ENCODE peak calls at places on chromosomes 13 and 19, in eight cellular contexts. One of them, this sample, is unnamed. For H3K9me3, the result is how much of the 10 kb centered on the place peaks cover.

GRCh38 chr13:46313441-46314257 is 73.4 kb downstream of the RUBCNL start:
- DNase-seq in sigmoid colon: no peak
- DNase-seq in prostate gland: no peak
- DNase-seq in HCT116: no peak
- DNase-seq in GM12878: no peak
- DNase-seq in endothelial cell of umbilical vein: no peak
- DNase-seq in upper lobe of left lung: no peak
- DNase-seq in spleen: no peak
- DNase-seq in this sample: no peak

GRCh38 chr13:106176103-106176502 is 359.4 kb downstream of the EFNB2 start:
- DNase-seq in spleen: no peak
- DNase-seq in prostate gland: no peak
- DNase-seq in upper lobe of left lung: no peak
- DNase-seq in GM12878: no peak
- DNase-seq in HCT116: no peak
- DNase-seq in sigmoid colon: no peak
- DNase-seq in endothelial cell of umbilical vein: no peak
- DNase-seq in this sample: no peak

GRCh38 chr19:47226426-47227346 is 4.3 kb downstream of the BBC3 start:
- DNase-seq in prostate gland: no peak
- DNase-seq in spleen: peak
- DNase-seq in sigmoid colon: peak
- DNase-seq in upper lobe of left lung: peak
- DNase-seq in GM12878: peak
- DNase-seq in HCT116: peak
- DNase-seq in endothelial cell of umbilical vein: peak
- DNase-seq in this sample: peak

GRCh38 chr19:18428837-18429674 is 8.9 kb downstream of the ISYNA1 start:
- DNase-seq in sigmoid colon: peak
- DNase-seq in GM12878: no peak
- DNase-seq in spleen: peak
- DNase-seq in upper lobe of left lung: peak
- DNase-seq in HCT116: no peak
- DNase-seq in prostate gland: no peak
- DNase-seq in endothelial cell of umbilical vein: peak
- DNase-seq in this sample: no peak

GRCh38 chr19:7460562-7460966 is 28.3 kb downstream of the PEX11G start:
- DNase-seq in upper lobe of left lung: no peak
- DNase-seq in GM12878: no peak
- DNase-seq in endothelial cell of umbilical vein: no peak
- DNase-seq in sigmoid colon: no peak
- DNase-seq in spleen: no peak
- DNase-seq in HCT116: no peak
- DNase-seq in prostate gland: no peak
- DNase-seq in this sample: no peak

GRCh38 chr13:30119476-30119875 is 187.9 kb downstream of the KATNAL1 start:
- DNase-seq in HCT116: no peak
- DNase-seq in prostate gland: peak
- DNase-seq in endothelial cell of umbilical vein: no peak
- DNase-seq in upper lobe of left lung: no peak
- DNase-seq in GM12878: no peak
- DNase-seq in sigmoid colon: no peak
- DNase-seq in spleen: no peak
- DNase-seq in this sample: peak

GRCh38 chr19:1220452-1221037 is 15.0 kb downstream of the STK11 start:
- DNase-seq in sigmoid colon: no peak
- DNase-seq in upper lobe of left lung: peak
- DNase-seq in GM12878: no peak
- DNase-seq in prostate gland: no peak
- DNase-seq in endothelial cell of umbilical vein: no peak
- DNase-seq in HCT116: no peak
- DNase-seq in spleen: no peak
- DNase-seq in this sample: no peak

GRCh38 chr13:60134376-60134775 is 29.4 kb downstream of the DIAPH3 start:
- DNase-seq in upper lobe of left lung: no peak
- DNase-seq in GM12878: no peak
- DNase-seq in spleen: no peak
- DNase-seq in endothelial cell of umbilical vein: peak
- DNase-seq in sigmoid colon: no peak
- DNase-seq in prostate gland: no peak
- DNase-seq in HCT116: no peak
- DNase-seq in this sample: no peak

GRCh38 chr13:103539721-103540120 is 473.5 kb upstream of the SLC10A2 start:
- DNase-seq in endothelial cell of umbilical vein: no peak
- DNase-seq in prostate gland: no peak
- DNase-seq in HCT116: no peak
- DNase-seq in sigmoid colon: no peak
- DNase-seq in GM12878: no peak
- DNase-seq in spleen: no peak
- DNase-seq in upper lobe of left lung: no peak
- DNase-seq in this sample: no peak

GRCh38 chr13:103539265-103539664 is 473.0 kb upstream of the SLC10A2 start:
- DNase-seq in upper lobe of left lung: no peak
- DNase-seq in sigmoid colon: no peak
- DNase-seq in prostate gland: no peak
- DNase-seq in endothelial cell of umbilical vein: no peak
- DNase-seq in GM12878: no peak
- DNase-seq in spleen: no peak
- DNase-seq in HCT116: no peak
- DNase-seq in this sample: no peak

GRCh38 chr13:103540394-103540793 is 474.2 kb upstream of the SLC10A2 start:
- DNase-seq in sigmoid colon: no peak
- DNase-seq in HCT116: no peak
- DNase-seq in prostate gland: no peak
- DNase-seq in GM12878: no peak
- DNase-seq in upper lobe of left lung: no peak
- DNase-seq in spleen: no peak
- DNase-seq in endothelial cell of umbilical vein: no peak
- DNase-seq in this sample: no peak

GRCh38 chr13:103542648-103543047 is 476.4 kb upstream of the SLC10A2 start:
- DNase-seq in HCT116: no peak
- DNase-seq in spleen: no peak
- DNase-seq in prostate gland: no peak
- DNase-seq in upper lobe of left lung: no peak
- DNase-seq in GM12878: no peak
- DNase-seq in sigmoid colon: no peak
- DNase-seq in endothelial cell of umbilical vein: no peak
- DNase-seq in this sample: no peak

GRCh38 chr13:103537616-103538015 is 471.4 kb upstream of the SLC10A2 start:
- DNase-seq in spleen: no peak
- DNase-seq in prostate gland: no peak
- DNase-seq in HCT116: no peak
- DNase-seq in GM12878: no peak
- DNase-seq in sigmoid colon: no peak
- DNase-seq in upper lobe of left lung: no peak
- DNase-seq in endothelial cell of umbilical vein: no peak
- DNase-seq in this sample: no peak
- H3K4me3 ChIP-seq in spleen: no peak
- H3K4me3 ChIP-seq in prostate gland: no peak
- H3K4me3 ChIP-seq in HCT116: no peak
- H3K4me3 ChIP-seq in GM12878: no peak
- H3K4me3 ChIP-seq in sigmoid colon: no peak
- H3K4me3 ChIP-seq in upper lobe of left lung: no peak
- H3K4me3 ChIP-seq in endothelial cell of umbilical vein: no peak
- H3K4me3 ChIP-seq in this sample: no peak

GRCh38 chr13:35840991-35841604 is 290.1 kb downstream of the DCLK1 start:
- DNase-seq in prostate gland: no peak
- DNase-seq in upper lobe of left lung: no peak
- DNase-seq in GM12878: no peak
- DNase-seq in sigmoid colon: no peak
- DNase-seq in endothelial cell of umbilical vein: no peak
- DNase-seq in HCT116: no peak
- DNase-seq in spleen: no peak
- DNase-seq in this sample: peak

GRCh38 chr13:35833571-35834305 is 297.4 kb downstream of the DCLK1 start:
- DNase-seq in GM12878: no peak
- DNase-seq in endothelial cell of umbilical vein: no peak
- DNase-seq in sigmoid colon: no peak
- DNase-seq in spleen: no peak
- DNase-seq in upper lobe of left lung: no peak
- DNase-seq in prostate gland: no peak
- DNase-seq in HCT116: no peak
- DNase-seq in this sample: no peak

GRCh38 chr13:35836476-35836875 is 294.7 kb downstream of the DCLK1 start:
- DNase-seq in sigmoid colon: no peak
- DNase-seq in GM12878: no peak
- DNase-seq in endothelial cell of umbilical vein: no peak
- DNase-seq in upper lobe of left lung: no peak
- DNase-seq in prostate gland: no peak
- DNase-seq in spleen: no peak
- DNase-seq in HCT116: no peak
- DNase-seq in this sample: no peak

GRCh38 chr13:35839746-35840273 is 291.4 kb downstream of the DCLK1 start:
- DNase-seq in HCT116: no peak
- DNase-seq in endothelial cell of umbilical vein: peak
- DNase-seq in GM12878: no peak
- DNase-seq in prostate gland: no peak
- DNase-seq in upper lobe of left lung: peak
- DNase-seq in sigmoid colon: no peak
- DNase-seq in spleen: no peak
- DNase-seq in this sample: no peak

GRCh38 chr13:35838356-35838755 is 292.8 kb downstream of the DCLK1 start:
- DNase-seq in endothelial cell of umbilical vein: peak
- DNase-seq in HCT116: peak
- DNase-seq in upper lobe of left lung: no peak
- DNase-seq in spleen: no peak
- DNase-seq in GM12878: no peak
- DNase-seq in sigmoid colon: no peak
- DNase-seq in prostate gland: no peak
- DNase-seq in this sample: no peak
- TF ChIP-seq POLR2AphosphoS5 in endothelial cell of umbilical vein: peak
- TF ChIP-seq POLR2AphosphoS5 in HCT116: no peak
- TF ChIP-seq POLR2AphosphoS5 in upper lobe of left lung: no peak
- TF ChIP-seq POLR2AphosphoS5 in spleen: no peak
- TF ChIP-seq POLR2AphosphoS5 in GM12878: no peak
- TF ChIP-seq POLR2AphosphoS5 in sigmoid colon: no peak
- TF ChIP-seq POLR2AphosphoS5 in prostate gland: no peak
- TF ChIP-seq POLR2AphosphoS5 in this sample: no peak

GRCh38 chr19:15923702-15924101 is 10.6 kb downstream of the CYP4F11 start:
- DNase-seq in endothelial cell of umbilical vein: no peak
- DNase-seq in HCT116: no peak
- DNase-seq in sigmoid colon: no peak
- DNase-seq in upper lobe of left lung: no peak
- DNase-seq in spleen: no peak
- DNase-seq in GM12878: no peak
- DNase-seq in prostate gland: no peak
- DNase-seq in this sample: no peak

GRCh38 chr19:15926484-15926883 is 7.8 kb downstream of the CYP4F11 start:
- DNase-seq in spleen: no peak
- DNase-seq in GM12878: no peak
- DNase-seq in prostate gland: no peak
- DNase-seq in endothelial cell of umbilical vein: no peak
- DNase-seq in sigmoid colon: no peak
- DNase-seq in upper lobe of left lung: no peak
- DNase-seq in HCT116: no peak
- DNase-seq in this sample: no peak

DNA sequence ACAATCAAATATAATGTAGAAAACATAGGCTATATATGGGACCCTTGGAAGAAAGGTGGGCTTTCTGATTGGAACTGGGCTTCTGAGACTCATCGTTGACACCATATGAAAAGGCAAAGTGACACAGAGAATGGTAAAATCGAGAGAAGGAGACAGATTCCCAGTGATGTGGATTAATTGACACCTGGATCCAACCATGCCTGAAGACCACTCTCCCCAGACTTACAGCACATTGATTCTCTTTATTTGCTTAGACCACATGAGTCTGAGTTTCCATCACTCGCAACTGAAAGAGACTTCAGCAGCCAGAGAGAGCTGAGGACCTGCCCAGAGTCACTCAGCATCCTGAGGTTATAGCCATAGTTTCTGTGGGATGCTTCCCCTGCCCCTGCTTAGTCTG is 6.0 kb downstream of the CYP4F11 start:
- DNase-seq in GM12878: no peak
- DNase-seq in upper lobe of left lung: no peak
- DNase-seq in endothelial cell of umbilical vein: no peak
- DNase-seq in HCT116: no peak
- DNase-seq in sigmoid colon: no peak
- DNase-seq in spleen: no peak
- DNase-seq in prostate gland: no peak
- DNase-seq in this sample: no peak
- H3K9me3 ChIP-seq in GM12878: under half
- H3K9me3 ChIP-seq in upper lobe of left lung: under half
- H3K9me3 ChIP-seq in endothelial cell of umbilical vein: under half
- H3K9me3 ChIP-seq in HCT116: under half
- H3K9me3 ChIP-seq in sigmoid colon: under half
- H3K9me3 ChIP-seq in spleen: under half
- H3K9me3 ChIP-seq in prostate gland: under half
- H3K9me3 ChIP-seq in this sample: under half

GRCh38 chr13:22837980-22838615 is 342.7 kb upstream of the SGCG start:
- DNase-seq in HCT116: no peak
- DNase-seq in endothelial cell of umbilical vein: no peak
- DNase-seq in GM12878: no peak
- DNase-seq in sigmoid colon: no peak
- DNase-seq in upper lobe of left lung: peak
- DNase-seq in prostate gland: no peak
- DNase-seq in spleen: no peak
- DNase-seq in this sample: no peak
- H3K4me3 ChIP-seq in HCT116: no peak
- H3K4me3 ChIP-seq in endothelial cell of umbilical vein: no peak
- H3K4me3 ChIP-seq in GM12878: no peak
- H3K4me3 ChIP-seq in sigmoid colon: peak
- H3K4me3 ChIP-seq in upper lobe of left lung: peak
- H3K4me3 ChIP-seq in prostate gland: peak
- H3K4me3 ChIP-seq in spleen: no peak
- H3K4me3 ChIP-seq in this sample: peak

DNA sequence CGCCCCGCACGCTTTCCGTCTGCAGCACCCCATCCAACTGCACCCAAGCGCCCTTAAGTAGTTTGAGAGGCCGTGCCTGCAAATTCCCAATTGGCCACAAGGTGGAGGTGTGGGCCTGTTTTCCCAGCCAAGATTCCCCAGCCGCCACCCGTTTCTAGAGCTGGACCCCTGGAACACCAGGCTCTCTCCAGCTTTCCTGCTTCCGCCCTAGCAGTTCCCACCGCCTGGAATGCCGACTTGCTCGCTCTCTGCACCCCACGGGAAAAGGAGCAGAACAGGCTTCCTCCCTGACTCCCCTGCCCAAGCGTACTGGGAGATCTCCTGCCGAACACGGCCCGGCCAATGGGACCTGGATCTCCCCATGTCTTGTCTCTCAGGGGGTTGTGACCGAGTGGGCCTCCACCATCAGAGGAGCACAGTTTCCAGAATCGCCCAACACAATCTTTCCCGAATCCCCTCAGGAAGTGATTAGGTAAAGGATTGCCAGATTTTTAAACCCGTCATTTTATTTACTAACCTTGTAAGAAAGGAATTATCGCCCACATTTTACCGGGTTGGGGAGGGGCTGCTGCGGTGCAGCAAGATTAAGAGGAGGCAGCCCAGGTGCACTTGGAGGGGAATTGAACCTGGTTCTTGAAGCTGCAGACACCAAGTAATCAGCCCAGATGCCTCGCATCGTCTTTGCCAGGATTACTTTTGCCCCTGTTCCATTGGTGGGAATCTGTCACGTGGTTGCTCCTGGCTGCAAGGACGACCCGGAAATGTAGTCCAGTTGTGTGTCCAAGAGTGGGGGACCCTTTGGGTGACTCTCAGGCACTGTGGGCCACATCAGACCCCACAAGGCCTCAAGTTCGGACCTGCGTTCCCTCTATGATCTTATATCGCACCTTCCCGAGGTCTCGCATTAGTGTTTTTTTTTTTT is 3.5 kb upstream of the NAPSA start:
- DNase-seq in endothelial cell of umbilical vein: peak
- DNase-seq in sigmoid colon: peak
- DNase-seq in GM12878: peak
- DNase-seq in HCT116: peak
- DNase-seq in upper lobe of left lung: peak
- DNase-seq in spleen: peak
- DNase-seq in prostate gland: peak
- DNase-seq in this sample: peak
- TF ChIP-seq POLR2AphosphoS5 in endothelial cell of umbilical vein: no peak
- TF ChIP-seq POLR2AphosphoS5 in sigmoid colon: no peak
- TF ChIP-seq POLR2AphosphoS5 in GM12878: peak
- TF ChIP-seq POLR2AphosphoS5 in HCT116: peak
- TF ChIP-seq POLR2AphosphoS5 in upper lobe of left lung: no peak
- TF ChIP-seq POLR2AphosphoS5 in spleen: peak
- TF ChIP-seq POLR2AphosphoS5 in prostate gland: peak
- TF ChIP-seq POLR2AphosphoS5 in this sample: no peak

This sample was measured in breast epithelium.